ENCODE peak calls at places on chromosomes 4 and X, in four cellular contexts. One of them, this sample, is unnamed.

GRCh38 chr4:22077571-22077970 is 129.0 kb upstream of the KCNIP4 start:
- DNase-seq in GM12878: no peak
- DNase-seq in HepG2: no peak
- DNase-seq in K562: no peak
- DNase-seq in this sample: no peak

GRCh38 chrX:130691576-130691975 is 211.4 kb downstream of the ENOX2 start:
- DNase-seq in GM12878: no peak
- DNase-seq in HepG2: no peak
- DNase-seq in K562: no peak
- DNase-seq in this sample: no peak

GRCh38 chrX:19848110-19848509 is 39.3 kb downstream of the SH3KBP1 start:
- DNase-seq in GM12878: no peak
- DNase-seq in HepG2: no peak
- DNase-seq in K562: no peak
- DNase-seq in this sample: no peak

GRCh38 chr4:128850252-128850651 is 40.8 kb downstream of the JADE1 start:
- DNase-seq in GM12878: no peak
- DNase-seq in HepG2: no peak
- DNase-seq in K562: no peak
- DNase-seq in this sample: no peak

GRCh38 chrX:6793000-6793399 is 258.1 kb upstream of the VCX3A start:
- DNase-seq in GM12878: no peak
- DNase-seq in HepG2: no peak
- DNase-seq in K562: no peak
- DNase-seq in this sample: no peak

GRCh38 chr4:112093636-112094202 is 51.5 kb upstream of the FAM241A start:
- DNase-seq in GM12878: no peak
- DNase-seq in HepG2: no peak
- DNase-seq in K562: no peak
- DNase-seq in this sample: no peak

GRCh38 chr4:144183165-144183564 is 42.6 kb upstream of the GYPA start:
- DNase-seq in GM12878: no peak
- DNase-seq in HepG2: no peak
- DNase-seq in K562: no peak
- DNase-seq in this sample: no peak

GRCh38 chrX:54807524-54808108 is at the start of gene MAGED2:
- DNase-seq in GM12878: no peak
- DNase-seq in HepG2: no peak
- DNase-seq in K562: peak; percentile 25
- DNase-seq in this sample: peak; percentile 46

GRCh38 chr4:19309365-19309764 is 942.3 kb upstream of the SLIT2 start:
- DNase-seq in GM12878: no peak
- DNase-seq in HepG2: no peak
- DNase-seq in K562: no peak
- DNase-seq in this sample: no peak

DNA sequence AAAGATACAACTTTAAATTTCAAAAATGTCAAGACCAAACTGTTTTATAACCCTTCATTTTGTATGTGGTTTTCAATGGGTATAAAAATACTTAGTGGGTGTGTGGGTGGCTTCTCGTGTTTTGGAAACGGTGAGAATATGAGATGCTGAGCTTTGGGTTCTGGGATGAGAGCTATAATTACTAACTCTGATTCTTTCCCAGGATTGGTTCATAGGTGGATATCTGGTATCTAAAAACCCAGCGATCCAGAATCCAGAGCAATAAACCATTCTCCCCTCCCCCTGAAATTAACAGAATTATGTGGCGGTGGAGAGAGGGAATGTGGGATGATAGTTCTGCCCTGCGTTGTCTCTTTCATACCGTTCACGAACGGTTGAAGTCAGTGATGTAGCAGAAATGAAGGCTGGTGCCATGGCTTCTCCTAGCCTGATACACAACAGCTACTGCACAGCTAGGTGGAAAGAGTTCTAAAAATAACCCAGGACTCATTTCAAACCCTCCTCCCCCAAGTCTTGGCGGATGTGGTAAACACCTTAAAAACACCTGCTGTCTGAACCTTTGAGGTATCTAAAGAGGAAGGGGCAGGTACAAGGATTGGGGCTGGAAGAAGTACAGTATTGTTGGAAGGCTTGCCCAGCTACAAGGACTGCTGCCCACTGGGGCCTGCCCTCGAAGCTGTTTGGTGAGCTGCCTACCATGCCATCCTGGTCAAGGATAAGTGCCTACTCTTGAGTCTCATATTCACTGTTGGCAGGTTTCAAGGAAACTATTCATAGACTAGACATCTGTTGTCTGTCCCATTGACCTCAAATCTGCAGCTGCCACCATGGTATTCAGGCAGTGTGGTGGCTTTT is 44.5 kb downstream of the SEPTIN11 start:
- DNase-seq in GM12878: peak; percentile 73
- DNase-seq in HepG2: no peak
- DNase-seq in K562: no peak
- DNase-seq in this sample: no peak
- TF ChIP-seq FOXM1 in GM12878: peak; percentile 96
- TF ChIP-seq FOXM1 in HepG2: no peak
- TF ChIP-seq FOXM1 in K562: no peak
- TF ChIP-seq FOXM1 in this sample: no peak

GRCh38 chr4:153988446-153988845 is 199.6 kb upstream of the SFRP2 start:
- DNase-seq in GM12878: no peak
- DNase-seq in HepG2: no peak
- DNase-seq in K562: no peak
- DNase-seq in this sample: no peak
- TF ChIP-seq FOXK2 in GM12878: no peak
- TF ChIP-seq FOXK2 in HepG2: no peak
- TF ChIP-seq FOXK2 in K562: no peak
- TF ChIP-seq FOXK2 in this sample: no peak

GRCh38 chrX:108735087-108735679 is 1.2 kb downstream of the IRS4 start:
- DNase-seq in GM12878: no peak
- DNase-seq in HepG2: no peak
- DNase-seq in K562: no peak
- DNase-seq in this sample: peak; percentile 28

GRCh38 chrX:108734426-108734825 is 1.9 kb downstream of the IRS4 start:
- DNase-seq in GM12878: no peak
- DNase-seq in HepG2: no peak
- DNase-seq in K562: no peak
- DNase-seq in this sample: no peak

GRCh38 chrX:108737754-108738153 is 1.4 kb upstream of the IRS4 start:
- DNase-seq in GM12878: no peak
- DNase-seq in HepG2: no peak
- DNase-seq in K562: no peak
- DNase-seq in this sample: no peak

GRCh38 chrX:108735680-108736508 is 469 bp downstream of the IRS4 start:
- DNase-seq in GM12878: no peak
- DNase-seq in HepG2: no peak
- DNase-seq in K562: no peak
- DNase-seq in this sample: no peak

DNA sequence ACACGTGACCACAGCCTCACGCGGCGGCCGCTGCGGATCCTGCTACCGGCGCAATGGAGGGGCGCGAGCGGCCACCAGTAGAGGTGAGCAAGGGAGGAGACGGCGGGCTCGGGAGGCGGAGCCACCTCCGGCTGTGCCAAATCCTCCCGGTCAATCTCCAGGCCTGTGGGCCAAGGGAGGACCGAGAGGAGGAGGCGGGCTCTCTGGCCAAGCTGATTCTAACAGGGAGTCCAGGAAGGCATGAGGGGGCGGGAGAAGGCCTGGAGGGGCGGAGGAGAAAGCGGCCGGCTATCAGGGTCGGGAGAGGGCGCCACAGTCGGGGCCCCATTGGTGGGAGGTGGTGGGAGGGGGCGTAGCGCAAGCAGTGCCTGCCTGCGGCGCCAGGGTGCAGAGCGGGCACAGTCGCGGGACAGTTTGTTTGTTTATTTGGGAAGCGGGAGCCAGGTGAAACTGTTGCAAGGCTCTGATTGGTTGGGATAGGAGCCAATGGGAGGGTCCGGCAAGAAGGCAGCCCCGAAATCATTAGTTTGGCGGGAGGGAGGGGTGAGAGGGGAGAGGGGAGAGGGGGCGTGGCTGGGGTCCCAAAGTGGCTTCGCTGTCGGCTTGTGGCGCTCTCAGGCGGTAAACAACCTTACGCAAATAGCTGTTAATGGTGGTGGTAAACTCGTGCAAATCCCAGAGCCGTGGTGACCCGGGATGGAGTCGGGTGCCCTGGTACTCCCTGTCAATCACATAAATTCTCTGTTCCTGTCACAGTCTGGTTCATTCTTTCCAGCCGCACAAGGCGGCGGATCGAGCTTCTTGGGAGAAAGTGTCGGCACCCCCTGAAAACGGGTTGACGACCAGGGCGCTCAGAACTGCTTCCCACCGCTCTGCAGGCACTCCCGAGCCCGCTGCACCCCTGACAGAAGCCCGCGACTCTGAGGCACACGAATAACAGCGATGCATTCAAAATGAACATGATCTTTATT is at the start of gene IRS4:
- DNase-seq in GM12878: no peak
- DNase-seq in HepG2: peak; percentile 32
- DNase-seq in K562: no peak
- DNase-seq in this sample: peak; percentile 66
- TF ChIP-seq SP1 in GM12878: no peak
- TF ChIP-seq SP1 in HepG2: no peak
- TF ChIP-seq SP1 in K562: no peak
- TF ChIP-seq SP1 in this sample: no peak

GRCh38 chr4:108072300-108072699 is 82.6 kb downstream of the HADH start:
- DNase-seq in GM12878: peak; percentile 38
- DNase-seq in HepG2: no peak
- DNase-seq in K562: no peak
- DNase-seq in this sample: peak; percentile 24
- TF ChIP-seq FOXM1 in GM12878: no peak
- TF ChIP-seq FOXM1 in HepG2: no peak
- TF ChIP-seq FOXM1 in K562: no peak
- TF ChIP-seq FOXM1 in this sample: no peak

GRCh38 chrX:85243761-85244410 is at the start of the genes SATL1 and ZNF711:
- DNase-seq in GM12878: no peak
- DNase-seq in HepG2: peak; percentile 21
- DNase-seq in K562: peak; percentile 27
- DNase-seq in this sample: peak; percentile 52
- TF ChIP-seq FOXK2 in GM12878: no peak
- TF ChIP-seq FOXK2 in HepG2: no peak
- TF ChIP-seq FOXK2 in K562: no peak
- TF ChIP-seq FOXK2 in this sample: no peak

DNA sequence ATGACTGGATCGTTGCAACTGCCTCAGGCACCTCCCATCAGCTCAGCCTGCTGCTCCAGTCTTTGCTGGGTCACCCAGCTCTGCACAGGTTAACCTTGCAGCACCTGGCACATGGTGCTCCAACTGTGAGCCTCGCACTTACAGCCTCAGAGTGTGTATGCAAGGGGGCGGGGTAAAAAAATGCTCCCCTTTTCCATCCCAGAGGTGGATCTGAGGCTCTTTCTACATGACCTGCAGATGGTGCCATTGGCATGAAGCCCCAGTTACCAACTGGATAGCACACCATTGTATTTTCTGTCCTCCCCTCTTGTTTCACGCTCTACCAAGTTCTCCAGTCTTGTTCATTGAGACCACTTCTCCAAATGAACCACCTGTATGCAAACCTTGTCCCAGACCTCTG is 46.2 kb upstream of the TRPC3 start:
- DNase-seq in GM12878: no peak
- DNase-seq in HepG2: no peak
- DNase-seq in K562: no peak
- DNase-seq in this sample: no peak
- TF ChIP-seq SP1 in GM12878: no peak
- TF ChIP-seq SP1 in HepG2: no peak
- TF ChIP-seq SP1 in K562: no peak
- TF ChIP-seq SP1 in this sample: no peak

GRCh38 chr4:82419451-82419850 is 10.8 kb downstream of the HNRNPDL start:
- DNase-seq in GM12878: no peak
- DNase-seq in HepG2: no peak
- DNase-seq in K562: no peak
- DNase-seq in this sample: no peak
- TF ChIP-seq FOXM1 in GM12878: no peak
- TF ChIP-seq FOXM1 in HepG2: no peak
- TF ChIP-seq FOXM1 in K562: no peak
- TF ChIP-seq FOXM1 in this sample: no peak

DNA sequence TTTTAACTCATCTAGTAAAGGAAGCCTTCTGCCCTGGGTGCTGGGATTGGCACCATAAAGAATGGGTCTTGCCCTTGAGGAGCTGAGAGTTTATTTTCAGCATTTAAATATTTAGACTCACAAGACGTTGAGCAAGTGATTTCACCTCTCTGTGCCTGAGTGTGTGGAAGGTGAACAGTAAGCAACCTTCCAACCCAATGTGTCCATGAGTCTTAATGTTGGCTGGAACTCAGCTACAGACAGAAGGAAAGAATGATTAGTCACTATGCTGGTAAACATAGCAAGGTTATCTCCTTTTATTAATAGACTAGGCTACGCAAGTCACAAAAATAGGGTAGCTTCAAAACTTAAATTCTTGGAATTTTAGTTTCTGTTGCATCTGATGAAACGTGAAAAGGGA is 277.4 kb upstream of the GATB start:
- DNase-seq in GM12878: no peak
- DNase-seq in HepG2: no peak
- DNase-seq in K562: no peak
- DNase-seq in this sample: no peak
- TF ChIP-seq FOXK2 in GM12878: no peak
- TF ChIP-seq FOXK2 in HepG2: no peak
- TF ChIP-seq FOXK2 in K562: no peak
- TF ChIP-seq FOXK2 in this sample: no peak